ENCODE peak calls at places on chromosomes 12 and 14, in six cellular contexts. L is adipocyte, F is A673, X is mesenchymal stem cell, M is upper lobe of right lung, B is neuronal stem cell. K is an unnamed sample.
A peak's percentile ranks its signal among the peaks of the same experiment; 100 is the strongest.

GRCh38 chr12:22287776-22288621 is 46.5 kb downstream of the ST8SIA1 start:
- DNase-seq in L (no peak), F (no peak), X (peak; percentile 35), M (no peak), B (no peak), K (no peak)

GRCh38 chr14:101069666-101070362 is 166.3 kb upstream of the RTL1 start:
- DNase-seq in L (no peak), F (no peak), X (no peak), M (peak; percentile 48), B (no peak), K (no peak)

GRCh38 chr12:130976171-130976720 is 22.5 kb downstream of the ADGRD1 start:
- DNase-seq in L (no peak), F (no peak), X (no peak), M (peak; percentile 40), B (no peak), K (no peak)

GRCh38 chr14:64786296-64787149 is 82.3 kb downstream of the PLEKHG3 start:
- DNase-seq in L (no peak), F (no peak), X (no peak), M (no peak), B (no peak), K (no peak)

GRCh38 chr12:70069221-70069811 is 173.9 kb upstream of the CNOT2 start:
- DNase-seq in L (no peak), F (no peak), X (no peak), M (no peak), B (no peak), K (no peak)

GRCh38 chr12:64583395-64584172 is 26.7 kb upstream of the RASSF3 start:
- DNase-seq in L (peak; percentile 59), F (peak; percentile 48), X (peak; percentile 20), M (no peak), B (no peak), K (no peak)

GRCh38 chr12:92029902-92030586 is 115.6 kb downstream of the BTG1 start:
- DNase-seq in L (peak; percentile 19), F (no peak), X (no peak), M (no peak), B (no peak), K (no peak)

GRCh38 chr12:17108877-17109520 is 503.0 kb upstream of the LMO3 start:
- DNase-seq in L (no peak), F (peak; percentile 34), X (no peak), M (no peak), B (no peak), K (no peak)

GRCh38 chr12:1093166-1093751 is 102.2 kb downstream of the ERC1 start:
- DNase-seq in L (peak; percentile 82), F (peak; percentile 79), X (peak; percentile 72), M (no peak), B (peak; percentile 52), K (no peak)

GRCh38 chr14:63727231-63727735 is 582 bp downstream of the SGPP1 start:
- DNase-seq in L (peak; percentile 74), F (peak; percentile 48), X (peak; percentile 56), M (peak; percentile 77), B (no peak), K (peak; percentile 76)

GRCh38 chr12:24049771-24050170 is 100.3 kb upstream of the SOX5 start:
- DNase-seq in L (no peak), F (no peak), X (no peak), M (no peak), B (no peak), K (no peak)

GRCh38 chr12:50218386-50218785 is 51.2 kb upstream of the CERS5 start:
- DNase-seq in L (peak; percentile 21), F (no peak), X (peak; percentile 63), M (no peak), B (no peak), K (peak; percentile 78)

GRCh38 chr14:105853089-105853906 is 326.9 kb downstream of the TMEM121 start:
- DNase-seq in L (no peak), F (no peak), X (no peak), M (no peak), B (no peak), K (peak; percentile 62)

GRCh38 chr12:65949986-65950385 is 125.7 kb downstream of the HMGA2 start:
- DNase-seq in L (no peak), F (no peak), X (no peak), M (no peak), B (no peak), K (no peak)
- H3K4me1 ChIP-seq in L (peaks cover 44% of the 10 kb centered on the region), F (peaks cover 73% of the 10 kb centered on the region), X (peaks cover 11% of the 10 kb centered on the region), M (peaks cover 5% of the 10 kb centered on the region), B (no peaks in the 10 kb centered on the region), K (peaks cover 98% of the 10 kb centered on the region)

DNA sequence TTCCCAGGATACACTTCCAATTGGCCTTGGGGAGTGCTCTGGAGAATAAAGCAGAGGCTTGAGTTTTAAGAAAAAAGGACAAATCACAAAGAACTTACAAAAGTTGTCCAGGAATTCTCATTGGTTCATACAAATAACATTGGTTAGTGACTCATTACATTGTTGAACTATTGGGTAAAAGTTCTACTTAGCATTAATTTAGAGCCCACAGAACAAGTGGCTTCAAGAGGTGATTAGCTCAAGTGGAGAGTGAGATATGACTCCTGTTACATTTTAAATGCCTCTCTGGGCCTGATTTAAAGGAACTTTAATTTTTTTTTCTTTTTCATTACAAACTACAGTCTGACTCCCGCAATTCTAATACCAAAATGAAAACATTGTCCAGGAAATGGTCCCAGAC is 72.9 kb downstream of the ASCL4 start:
- DNase-seq in L (no peak), F (no peak), X (no peak), M (no peak), B (no peak), K (no peak)
- H3K4me1 ChIP-seq in L (peaks cover 16% of the 10 kb centered on the region), F (no peaks in the 10 kb centered on the region), X (peaks cover 16% of the 10 kb centered on the region), M (peaks cover 19% of the 10 kb centered on the region), B (peaks cover 13% of the 10 kb centered on the region), K (no peaks in the 10 kb centered on the region)

GRCh38 chr14:93013368-93013719 is 90.4 kb downstream of the CHGA start:
- DNase-seq in L (peak; percentile 71), F (no peak), X (no peak), M (no peak), B (no peak), K (no peak)

GRCh38 chr14:93010543-93011541 is 87.9 kb downstream of the CHGA start:
- DNase-seq in L (no peak), F (no peak), X (no peak), M (no peak), B (no peak), K (no peak)

GRCh38 chr14:93012516-93013367 is 89.8 kb downstream of the CHGA start:
- DNase-seq in L (peak; percentile 61), F (no peak), X (no peak), M (no peak), B (no peak), K (no peak)

GRCh38 chr14:93010118-93010475 is 87.1 kb downstream of the CHGA start:
- DNase-seq in L (no peak), F (no peak), X (no peak), M (no peak), B (no peak), K (no peak)

GRCh38 chr14:93011650-93012317 is 88.8 kb downstream of the CHGA start:
- DNase-seq in L (no peak), F (no peak), X (no peak), M (no peak), B (no peak), K (no peak)
- H3K4me1 ChIP-seq in L (peaks cover 61% of the 10 kb centered on the region), F (peaks cover 2% of the 10 kb centered on the region), X (peaks cover 40% of the 10 kb centered on the region), M (peaks cover 45% of the 10 kb centered on the region), B (peaks cover 8% of the 10 kb centered on the region), K (peaks cover 17% of the 10 kb centered on the region)

GRCh38 chr14:95503365-95504134 is 12.9 kb downstream of the SYNE3 start:
- DNase-seq in L (no peak), F (no peak), X (no peak), M (no peak), B (no peak), K (no peak)

GRCh38 chr14:95500201-95500681 is 16.2 kb downstream of the SYNE3 start:
- DNase-seq in L (no peak), F (no peak), X (no peak), M (no peak), B (no peak), K (no peak)

GRCh38 chr14:95504135-95505029 is 12.1 kb downstream of the SYNE3 start:
- DNase-seq in L (no peak), F (no peak), X (no peak), M (no peak), B (no peak), K (no peak)

GRCh38 chr14:95500772-95501401 is 15.6 kb downstream of the SYNE3 start:
- DNase-seq in L (peak; percentile 89), F (no peak), X (peak; percentile 89), M (no peak), B (no peak), K (no peak)

DNA sequence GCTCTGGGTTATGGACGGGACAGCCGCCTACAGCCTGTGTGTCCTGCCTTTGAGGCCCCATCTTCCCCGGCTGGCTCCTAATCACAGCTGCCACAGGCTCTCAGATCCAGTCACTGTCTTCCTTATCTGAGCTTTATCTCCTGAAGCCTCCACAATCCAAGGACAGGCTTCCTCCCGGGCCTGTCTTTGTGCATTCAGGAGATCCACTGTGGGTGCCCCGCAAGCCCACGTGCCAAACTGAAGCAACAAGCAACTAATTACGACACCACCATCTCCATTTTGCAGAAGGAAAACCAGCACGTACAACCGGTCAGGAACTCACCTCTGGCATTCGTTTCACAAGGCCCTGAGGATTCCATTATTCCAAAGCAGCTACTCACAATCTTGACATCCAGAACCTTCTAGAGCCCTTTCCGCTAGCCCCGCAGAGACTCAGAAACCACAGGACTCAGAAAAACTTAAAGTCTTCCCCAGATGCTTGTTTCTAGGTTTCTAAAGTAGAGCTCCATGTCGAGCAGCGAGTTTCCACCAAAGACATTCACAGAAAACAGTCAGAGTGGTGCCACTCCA is 14.0 kb downstream of the SYNE3 start:
- DNase-seq in L (no peak), F (no peak), X (no peak), M (no peak), B (no peak), K (no peak)
- H3K4me1 ChIP-seq in L (peaks cover 72% of the 10 kb centered on the region), F (no peaks in the 10 kb centered on the region), X (peaks cover 22% of the 10 kb centered on the region), M (peaks cover 15% of the 10 kb centered on the region), B (no peaks in the 10 kb centered on the region), K (peaks cover 18% of the 10 kb centered on the region)

K was measured in RWPE2.